ENCODE peak calls at places on chromosomes 2 and 18, in five cellular contexts. N, J, T, H and W are unnamed samples.
A peak's percentile ranks its signal among the peaks of the same experiment; 100 is the strongest.

GRCh38 chr2:195694553-195694952 is 37.5 kb downstream of the SLC39A10 start:
- DNase-seq in H (no peak), T (no peak), N (no peak), J (no peak), W (no peak)

GRCh38 chr2:180676520-180676919 is 303.9 kb upstream of the UBE2E3 start:
- DNase-seq in H (no peak), N (no peak), J (no peak), T (no peak), W (no peak)

GRCh38 chr2:1518891-1519530 is 105.7 kb downstream of the TPO start:
- DNase-seq in T (no peak), H (no peak), J (no peak), N (no peak), W (no peak)

GRCh38 chr18:66495844-66496243 is 108.0 kb downstream of the CDH19 start:
- DNase-seq in J (peak; percentile 33), N (no peak), H (no peak), T (no peak), W (peak; percentile 20)

GRCh38 chr2:185374878-185375277 is 363.7 kb upstream of the FSIP2 start:
- DNase-seq in H (no peak), J (no peak), T (no peak), N (no peak), W (no peak)

GRCh38 chr2:142395294-142395693 is 264.5 kb upstream of the LRP1B start:
- DNase-seq in H (no peak), J (no peak), N (no peak), T (no peak), W (no peak)

GRCh38 chr2:30074023-30074422 is 72.8 kb upstream of the YPEL5 start:
- DNase-seq in H (no peak), J (no peak), T (no peak), N (no peak), W (no peak)

GRCh38 chr2:237514474-237515130 is 27.6 kb downstream of the MLPH start:
- DNase-seq in T (no peak), N (no peak), H (no peak), J (no peak), W (peak; percentile 44)

GRCh38 chr18:13572148-13572547 is 154.2 kb downstream of the FAM210A start:
- DNase-seq in J (no peak), T (no peak), H (no peak), N (no peak), W (no peak)

GRCh38 chr2:58377181-58377580 is 136.1 kb upstream of the FANCL start:
- DNase-seq in H (no peak), J (no peak), T (no peak), N (no peak), W (no peak)

GRCh38 chr2:178163911-178164310 is 30.4 kb upstream of the OSBPL6 start:
- DNase-seq in H (no peak), J (no peak), N (no peak), T (no peak), W (no peak)

GRCh38 chr2:83067947-83068346 is 1391.1 kb downstream of the SUCLG1 start:
- DNase-seq in N (no peak), J (no peak), H (no peak), T (no peak), W (no peak)

GRCh38 chr2:60513191-60513590 is 40.3 kb downstream of the BCL11A start:
- DNase-seq in H (no peak), T (no peak), N (no peak), J (no peak), W (no peak)

GRCh38 chr2:218000137-218000536 is 2.7 kb downstream of the TNS1 start:
- DNase-seq in H (peak; percentile 67), N (no peak), J (no peak), T (peak; percentile 26), W (peak; percentile 76)

GRCh38 chr2:182193291-182193690 is 207.6 kb downstream of the PPP1R1C start:
- DNase-seq in J (no peak), H (no peak), T (no peak), N (no peak), W (no peak)

GRCh38 chr2:1910562-1911256 is 166.4 kb upstream of the PXDN start:
- DNase-seq in H (no peak), J (no peak), N (no peak), T (no peak), W (no peak)

GRCh38 chr2:167756427-167756826 is 491.0 kb downstream of the STK39 start:
- DNase-seq in T (peak; percentile 20), N (no peak), J (no peak), H (no peak), W (no peak)

GRCh38 chr18:11906181-11906580 is 1.9 kb downstream of the MPPE1 start:
- DNase-seq in J (no peak), H (no peak), N (no peak), T (no peak), W (no peak)

GRCh38 chr2:236562434-236562833 is 7.2 kb upstream of the ACKR3 start:
- DNase-seq in H (no peak), J (no peak), T (no peak), N (no peak), W (no peak)

GRCh38 chr2:69306897-69307695 is 79.9 kb downstream of the GFPT1 start:
- DNase-seq in J (peak; percentile 73), T (peak; percentile 53), N (peak; percentile 87), H (peak; percentile 89), W (peak; percentile 88)

GRCh38 chr2:167943877-167944276 is 303.5 kb downstream of the STK39 start:
- DNase-seq in N (no peak), H (no peak), T (no peak), J (no peak), W (no peak)

GRCh38 chr2:101887328-101887727 is 104.4 kb upstream of the IL1R2 start:
- DNase-seq in T (no peak), J (no peak), N (no peak), H (no peak), W (no peak)

GRCh38 chr2:10231551-10232085 is 71.1 kb upstream of the HPCAL1 start:
- DNase-seq in H (peak; percentile 5), T (no peak), J (no peak), N (no peak), W (no peak)

GRCh38 chr18:23627964-23628363 is 34.7 kb downstream of the ANKRD29 start:
- DNase-seq in J (no peak), T (no peak), H (no peak), N (no peak), W (no peak)

GRCh38 chr2:232416521-232417470 is 10.2 kb downstream of the ALPG start:
- DNase-seq in J (no peak), H (no peak), N (no peak), T (no peak), W (no peak)

GRCh38 chr2:20561703-20562454 is 89.0 kb downstream of the HS1BP3 start:
- DNase-seq in T (no peak), H (peak; percentile 11), J (no peak), N (no peak), W (no peak)

GRCh38 chr18:56716692-56717146 is 65.6 kb downstream of the WDR7 start:
- DNase-seq in N (no peak), H (no peak), J (no peak), T (no peak), W (no peak)

GRCh38 chr2:68157002-68157401 is 686 bp upstream of the PNO1 start:
- DNase-seq in T (no peak), N (peak; percentile 72), J (peak; percentile 26), H (no peak), W (no peak)

GRCh38 chr2:12597555-12597954 is 119.2 kb upstream of the TRIB2 start:
- DNase-seq in H (no peak), N (no peak), T (no peak), J (no peak), W (no peak)

GRCh38 chr18:22606563-22607283 is 189.0 kb upstream of the CTAGE1 start:
- DNase-seq in H (peak; percentile 58), J (no peak), T (no peak), N (no peak), W (no peak)

GRCh38 chr2:9693138-9693520 is 62.3 kb upstream of the YWHAQ start:
- DNase-seq in H (peak; percentile 68), T (no peak), J (no peak), N (no peak), W (peak; percentile 92)

GRCh38 chr2:210895132-210895531 is 338.7 kb downstream of the CPS1 start:
- DNase-seq in H (no peak), N (no peak), J (no peak), T (no peak), W (no peak)
- TF ChIP-seq CTCF in H (no peak), N (no peak), J (no peak), T (no peak), W (no peak)

GRCh38 chr18:47054369-47054768 is 18.9 kb upstream of the ELOA2 start:
- DNase-seq in T (no peak), N (no peak), J (no peak), H (no peak), W (no peak)

DNA sequence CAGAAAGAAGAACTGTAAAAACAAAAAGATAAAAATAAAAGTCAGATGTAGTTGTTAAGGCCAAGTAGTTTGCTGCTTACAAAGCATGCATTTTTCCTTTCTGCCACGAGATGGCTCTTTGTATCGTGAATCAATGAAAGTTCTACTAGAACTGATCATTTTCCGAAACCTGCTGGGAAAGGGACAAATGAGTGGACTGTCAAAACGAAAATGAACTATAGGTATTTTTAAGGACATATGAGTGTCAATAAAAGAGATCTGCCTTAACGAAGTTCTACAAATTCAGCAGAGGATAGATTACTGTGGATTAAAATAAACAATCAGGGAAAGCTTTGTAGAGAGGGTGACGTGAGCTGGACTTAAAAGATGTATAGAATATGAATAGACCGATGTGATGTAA is 15.0 kb upstream of the ELOA2 start:
- DNase-seq in J (no peak), T (peak; percentile 8), N (no peak), H (no peak), W (no peak)
- TF ChIP-seq CTCF in J (peak; percentile 36), T (peak; percentile 78), N (peak; percentile 40), H (peak; percentile 19), W (peak; percentile 67)

GRCh38 chr2:150977296-150977695 is 284.4 kb downstream of the RBM43 start:
- DNase-seq in H (no peak), J (no peak), N (no peak), T (no peak), W (no peak)
- TF ChIP-seq CTCF in H (no peak), J (no peak), N (no peak), T (no peak), W (no peak)

GRCh38 chr2:24507511-24507910 is 16.5 kb downstream of the NCOA1 start:
- DNase-seq in N (no peak), J (no peak), T (no peak), H (no peak), W (no peak)
- TF ChIP-seq CTCF in N (no peak), J (no peak), T (no peak), H (no peak), W (no peak)